ENCODE peak calls at places on chromosomes 13 and 19, in nine cellular contexts. One of them, this sample, is unnamed.

GRCh38 chr19:48757089-48757675 is 1.9 kb downstream of the FGF21 start:
- DNase-seq in HT-29: no peak
- DNase-seq in bronchial epithelial cell: no peak
- DNase-seq in CD4-positive, CD25-positive, alpha-beta regulatory T cell: no peak
- DNase-seq in PC-9: no peak
- DNase-seq in stimulated activated CD4-positive, alpha-beta T cell treated with anti-CD3 and anti-CD28 coated beads, Interleukin-4, amount 100 ng/mL, for 24 hours: no peak
- DNase-seq in COR-L47: no peak
- DNase-seq in naive thymus-derived CD8-positive, alpha-beta T cell: no peak
- DNase-seq in substantia nigra: no peak
- DNase-seq in this sample: no peak

GRCh38 chr19:43316591-43317319 is 36.7 kb upstream of the CD177 start:
- DNase-seq in HT-29: peak; percentile 88
- DNase-seq in bronchial epithelial cell: peak; percentile 28
- DNase-seq in CD4-positive, CD25-positive, alpha-beta regulatory T cell: no peak
- DNase-seq in PC-9: no peak
- DNase-seq in stimulated activated CD4-positive, alpha-beta T cell treated with anti-CD3 and anti-CD28 coated beads, Interleukin-4, amount 100 ng/mL, for 24 hours: no peak
- DNase-seq in COR-L47: peak; percentile 53
- DNase-seq in naive thymus-derived CD8-positive, alpha-beta T cell: no peak
- DNase-seq in substantia nigra: no peak
- DNase-seq in this sample: peak; percentile 82

GRCh38 chr19:35109395-35110112 is 6.1 kb upstream of the FXYD3 start:
- DNase-seq in HT-29: no peak
- DNase-seq in bronchial epithelial cell: no peak
- DNase-seq in CD4-positive, CD25-positive, alpha-beta regulatory T cell: no peak
- DNase-seq in PC-9: peak; percentile 71
- DNase-seq in stimulated activated CD4-positive, alpha-beta T cell treated with anti-CD3 and anti-CD28 coated beads, Interleukin-4, amount 100 ng/mL, for 24 hours: no peak
- DNase-seq in COR-L47: no peak
- DNase-seq in naive thymus-derived CD8-positive, alpha-beta T cell: no peak
- DNase-seq in substantia nigra: peak; percentile 35
- DNase-seq in this sample: no peak

GRCh38 chr13:44050450-44051063 is 170.9 kb downstream of the LACC1 start:
- DNase-seq in HT-29: peak; percentile 90
- DNase-seq in bronchial epithelial cell: peak; percentile 51
- DNase-seq in CD4-positive, CD25-positive, alpha-beta regulatory T cell: peak; percentile 12
- DNase-seq in PC-9: no peak
- DNase-seq in stimulated activated CD4-positive, alpha-beta T cell treated with anti-CD3 and anti-CD28 coated beads, Interleukin-4, amount 100 ng/mL, for 24 hours: no peak
- DNase-seq in COR-L47: no peak
- DNase-seq in naive thymus-derived CD8-positive, alpha-beta T cell: peak; percentile 44
- DNase-seq in substantia nigra: no peak
- DNase-seq in this sample: peak; percentile 65

GRCh38 chr19:17264641-17264979 is at the start of gene USHBP1:
- DNase-seq in HT-29: no peak
- DNase-seq in bronchial epithelial cell: no peak
- DNase-seq in CD4-positive, CD25-positive, alpha-beta regulatory T cell: peak; percentile 57
- DNase-seq in PC-9: no peak
- DNase-seq in stimulated activated CD4-positive, alpha-beta T cell treated with anti-CD3 and anti-CD28 coated beads, Interleukin-4, amount 100 ng/mL, for 24 hours: no peak
- DNase-seq in COR-L47: no peak
- DNase-seq in naive thymus-derived CD8-positive, alpha-beta T cell: no peak
- DNase-seq in substantia nigra: no peak
- DNase-seq in this sample: no peak

GRCh38 chr19:1027953-1028902 is 1.8 kb downstream of the CNN2 start:
- DNase-seq in HT-29: peak; percentile 71
- DNase-seq in bronchial epithelial cell: peak; percentile 67
- DNase-seq in CD4-positive, CD25-positive, alpha-beta regulatory T cell: peak; percentile 92
- DNase-seq in PC-9: peak; percentile 72
- DNase-seq in stimulated activated CD4-positive, alpha-beta T cell treated with anti-CD3 and anti-CD28 coated beads, Interleukin-4, amount 100 ng/mL, for 24 hours: peak; percentile 43
- DNase-seq in COR-L47: no peak
- DNase-seq in naive thymus-derived CD8-positive, alpha-beta T cell: peak; percentile 75
- DNase-seq in substantia nigra: no peak
- DNase-seq in this sample: no peak

GRCh38 chr19:900302-901111 is 7.2 kb downstream of the RNU6-9 start:
- DNase-seq in HT-29: no peak
- DNase-seq in bronchial epithelial cell: peak; percentile 42
- DNase-seq in CD4-positive, CD25-positive, alpha-beta regulatory T cell: peak; percentile 48
- DNase-seq in PC-9: no peak
- DNase-seq in stimulated activated CD4-positive, alpha-beta T cell treated with anti-CD3 and anti-CD28 coated beads, Interleukin-4, amount 100 ng/mL, for 24 hours: no peak
- DNase-seq in COR-L47: no peak
- DNase-seq in naive thymus-derived CD8-positive, alpha-beta T cell: no peak
- DNase-seq in substantia nigra: no peak
- DNase-seq in this sample: peak; percentile 29

GRCh38 chr19:41998246-41999020 is 4.4 kb upstream of the ATP1A3 start:
- DNase-seq in HT-29: no peak
- DNase-seq in bronchial epithelial cell: peak; percentile 10
- DNase-seq in CD4-positive, CD25-positive, alpha-beta regulatory T cell: peak; percentile 43
- DNase-seq in PC-9: peak; percentile 49
- DNase-seq in stimulated activated CD4-positive, alpha-beta T cell treated with anti-CD3 and anti-CD28 coated beads, Interleukin-4, amount 100 ng/mL, for 24 hours: peak; percentile 25
- DNase-seq in COR-L47: peak; percentile 64
- DNase-seq in naive thymus-derived CD8-positive, alpha-beta T cell: peak; percentile 20
- DNase-seq in substantia nigra: no peak
- DNase-seq in this sample: peak; percentile 34

GRCh38 chr13:102863590-102863989 is 17.8 kb downstream of the ERCC5 start:
- DNase-seq in HT-29: no peak
- DNase-seq in bronchial epithelial cell: no peak
- DNase-seq in CD4-positive, CD25-positive, alpha-beta regulatory T cell: no peak
- DNase-seq in PC-9: no peak
- DNase-seq in stimulated activated CD4-positive, alpha-beta T cell treated with anti-CD3 and anti-CD28 coated beads, Interleukin-4, amount 100 ng/mL, for 24 hours: no peak
- DNase-seq in COR-L47: no peak
- DNase-seq in naive thymus-derived CD8-positive, alpha-beta T cell: no peak
- DNase-seq in substantia nigra: no peak
- DNase-seq in this sample: no peak

GRCh38 chr19:52689804-52690394 is 44.9 kb downstream of the ZNF611 start:
- DNase-seq in HT-29: no peak
- DNase-seq in bronchial epithelial cell: no peak
- DNase-seq in CD4-positive, CD25-positive, alpha-beta regulatory T cell: no peak
- DNase-seq in PC-9: peak; percentile 34
- DNase-seq in stimulated activated CD4-positive, alpha-beta T cell treated with anti-CD3 and anti-CD28 coated beads, Interleukin-4, amount 100 ng/mL, for 24 hours: peak; percentile 39
- DNase-seq in COR-L47: no peak
- DNase-seq in naive thymus-derived CD8-positive, alpha-beta T cell: no peak
- DNase-seq in substantia nigra: peak; percentile 22
- DNase-seq in this sample: no peak

GRCh38 chr19:58571575-58571947 is 1.6 kb downstream of the MZF1 start:
- DNase-seq in HT-29: no peak
- DNase-seq in bronchial epithelial cell: no peak
- DNase-seq in CD4-positive, CD25-positive, alpha-beta regulatory T cell: no peak
- DNase-seq in PC-9: no peak
- DNase-seq in stimulated activated CD4-positive, alpha-beta T cell treated with anti-CD3 and anti-CD28 coated beads, Interleukin-4, amount 100 ng/mL, for 24 hours: no peak
- DNase-seq in COR-L47: no peak
- DNase-seq in naive thymus-derived CD8-positive, alpha-beta T cell: no peak
- DNase-seq in substantia nigra: no peak
- DNase-seq in this sample: no peak

GRCh38 chr19:30450101-30450500 is 77.9 kb downstream of the ZNF536 start:
- DNase-seq in HT-29: no peak
- DNase-seq in bronchial epithelial cell: no peak
- DNase-seq in CD4-positive, CD25-positive, alpha-beta regulatory T cell: no peak
- DNase-seq in PC-9: no peak
- DNase-seq in stimulated activated CD4-positive, alpha-beta T cell treated with anti-CD3 and anti-CD28 coated beads, Interleukin-4, amount 100 ng/mL, for 24 hours: no peak
- DNase-seq in COR-L47: peak; percentile 53
- DNase-seq in naive thymus-derived CD8-positive, alpha-beta T cell: no peak
- DNase-seq in substantia nigra: peak; percentile 34
- DNase-seq in this sample: peak; percentile 48

GRCh38 chr19:19385900-19386339 is 19.6 kb upstream of the GATAD2A start:
- DNase-seq in HT-29: no peak
- DNase-seq in bronchial epithelial cell: no peak
- DNase-seq in CD4-positive, CD25-positive, alpha-beta regulatory T cell: peak; percentile 72
- DNase-seq in PC-9: no peak
- DNase-seq in stimulated activated CD4-positive, alpha-beta T cell treated with anti-CD3 and anti-CD28 coated beads, Interleukin-4, amount 100 ng/mL, for 24 hours: peak; percentile 51
- DNase-seq in COR-L47: no peak
- DNase-seq in naive thymus-derived CD8-positive, alpha-beta T cell: no peak
- DNase-seq in substantia nigra: no peak
- DNase-seq in this sample: no peak

GRCh38 chr19:11554160-11554559 is 4.9 kb downstream of the ELOF1 start:
- DNase-seq in HT-29: no peak
- DNase-seq in bronchial epithelial cell: no peak
- DNase-seq in CD4-positive, CD25-positive, alpha-beta regulatory T cell: peak; percentile 66
- DNase-seq in PC-9: no peak
- DNase-seq in stimulated activated CD4-positive, alpha-beta T cell treated with anti-CD3 and anti-CD28 coated beads, Interleukin-4, amount 100 ng/mL, for 24 hours: no peak
- DNase-seq in COR-L47: no peak
- DNase-seq in naive thymus-derived CD8-positive, alpha-beta T cell: no peak
- DNase-seq in substantia nigra: no peak
- DNase-seq in this sample: no peak

GRCh38 chr13:72122661-72123060 is 255.7 kb upstream of the DACH1 start:
- DNase-seq in HT-29: no peak
- DNase-seq in bronchial epithelial cell: no peak
- DNase-seq in CD4-positive, CD25-positive, alpha-beta regulatory T cell: no peak
- DNase-seq in PC-9: no peak
- DNase-seq in stimulated activated CD4-positive, alpha-beta T cell treated with anti-CD3 and anti-CD28 coated beads, Interleukin-4, amount 100 ng/mL, for 24 hours: no peak
- DNase-seq in COR-L47: no peak
- DNase-seq in naive thymus-derived CD8-positive, alpha-beta T cell: no peak
- DNase-seq in substantia nigra: no peak
- DNase-seq in this sample: no peak

GRCh38 chr19:7450243-7451223 is 38.3 kb downstream of the PEX11G start:
- DNase-seq in HT-29: no peak
- DNase-seq in bronchial epithelial cell: peak; percentile 51
- DNase-seq in CD4-positive, CD25-positive, alpha-beta regulatory T cell: peak; percentile 94
- DNase-seq in PC-9: no peak
- DNase-seq in stimulated activated CD4-positive, alpha-beta T cell treated with anti-CD3 and anti-CD28 coated beads, Interleukin-4, amount 100 ng/mL, for 24 hours: no peak
- DNase-seq in COR-L47: no peak
- DNase-seq in naive thymus-derived CD8-positive, alpha-beta T cell: no peak
- DNase-seq in substantia nigra: no peak
- DNase-seq in this sample: peak; percentile 13

GRCh38 chr19:41407271-41407670 is 9.7 kb downstream of the BCKDHA start:
- DNase-seq in HT-29: no peak
- DNase-seq in bronchial epithelial cell: no peak
- DNase-seq in CD4-positive, CD25-positive, alpha-beta regulatory T cell: no peak
- DNase-seq in PC-9: no peak
- DNase-seq in stimulated activated CD4-positive, alpha-beta T cell treated with anti-CD3 and anti-CD28 coated beads, Interleukin-4, amount 100 ng/mL, for 24 hours: no peak
- DNase-seq in COR-L47: no peak
- DNase-seq in naive thymus-derived CD8-positive, alpha-beta T cell: no peak
- DNase-seq in substantia nigra: no peak
- DNase-seq in this sample: no peak

GRCh38 chr19:1252221-1252817 is 3.9 kb downstream of the MIDN start:
- DNase-seq in HT-29: peak; percentile 69
- DNase-seq in bronchial epithelial cell: peak; percentile 90
- DNase-seq in CD4-positive, CD25-positive, alpha-beta regulatory T cell: peak; percentile 88
- DNase-seq in PC-9: peak; percentile 87
- DNase-seq in stimulated activated CD4-positive, alpha-beta T cell treated with anti-CD3 and anti-CD28 coated beads, Interleukin-4, amount 100 ng/mL, for 24 hours: peak; percentile 59
- DNase-seq in COR-L47: no peak
- DNase-seq in naive thymus-derived CD8-positive, alpha-beta T cell: peak; percentile 75
- DNase-seq in substantia nigra: peak; percentile 91
- DNase-seq in this sample: peak; percentile 59

GRCh38 chr19:13705928-13706447 is 58.3 kb upstream of the MRI1 start:
- DNase-seq in HT-29: no peak
- DNase-seq in bronchial epithelial cell: no peak
- DNase-seq in CD4-positive, CD25-positive, alpha-beta regulatory T cell: no peak
- DNase-seq in PC-9: no peak
- DNase-seq in stimulated activated CD4-positive, alpha-beta T cell treated with anti-CD3 and anti-CD28 coated beads, Interleukin-4, amount 100 ng/mL, for 24 hours: no peak
- DNase-seq in COR-L47: no peak
- DNase-seq in naive thymus-derived CD8-positive, alpha-beta T cell: no peak
- DNase-seq in substantia nigra: no peak
- DNase-seq in this sample: no peak

GRCh38 chr13:112067871-112068305 is 939 bp downstream of the SOX1 start:
- DNase-seq in HT-29: no peak
- DNase-seq in bronchial epithelial cell: no peak
- DNase-seq in CD4-positive, CD25-positive, alpha-beta regulatory T cell: no peak
- DNase-seq in PC-9: no peak
- DNase-seq in stimulated activated CD4-positive, alpha-beta T cell treated with anti-CD3 and anti-CD28 coated beads, Interleukin-4, amount 100 ng/mL, for 24 hours: no peak
- DNase-seq in COR-L47: peak; percentile 78
- DNase-seq in naive thymus-derived CD8-positive, alpha-beta T cell: no peak
- DNase-seq in substantia nigra: no peak
- DNase-seq in this sample: no peak

This sample was measured in SK-MEL-5.